ENCODE peak calls at places on chromosomes 3 and 15, in seven cellular contexts. P is lower lobe of right lung, J is psoas muscle, Z is hepatocyte, X is A549, I is mucosa of descending colon, O is choroid plexus epithelial cell. B is an unnamed sample.

GRCh38 chr15:39429898-39430357 is 151.0 kb upstream of the THBS1 start:
- DNase-seq in Z (peak), X (peak), O (peak), P (no peak), I (no peak), J (no peak), B (peak)

GRCh38 chr3:129975332-129976090 is 991 bp downstream of the TRH start:
- DNase-seq in O (no peak), X (no peak), P (peak), J (no peak), I (no peak), Z (peak), B (no peak)

GRCh38 chr15:74417230-74417629 is 16.5 kb downstream of the SEMA7A start:
- DNase-seq in X (no peak), I (no peak), O (no peak), P (no peak), Z (no peak), J (no peak), B (peak)

GRCh38 chr15:84685304-84685703 is 27.3 kb upstream of the NMB start:
- DNase-seq in J (peak), I (no peak), P (peak), Z (peak), X (peak), O (peak), B (peak)

GRCh38 chr3:190017575-190018288 is 103.0 kb downstream of the P3H2 start:
- DNase-seq in Z (peak), X (peak), I (peak), O (peak), P (no peak), J (no peak), B (peak)

GRCh38 chr15:79872358-79873017 is 24.3 kb downstream of the MTHFS start:
- DNase-seq in J (no peak), P (peak), Z (no peak), X (peak), I (no peak), O (peak), B (peak)

GRCh38 chr3:31531465-31531991 is 1.2 kb upstream of the STT3B start:
- DNase-seq in I (peak), Z (peak), J (no peak), P (no peak), O (no peak), X (no peak), B (peak)

GRCh38 chr3:5162102-5162501 is 25.4 kb upstream of the EDEM1 start:
- DNase-seq in X (no peak), Z (no peak), P (no peak), J (no peak), O (peak), I (no peak), B (peak)

GRCh38 chr15:98805434-98806274 is 157.3 kb downstream of the IGF1R start:
- DNase-seq in P (no peak), X (peak), Z (peak), O (peak), I (peak), J (no peak), B (no peak)

GRCh38 chr3:127613406-127613805 is 15.2 kb downstream of the MCM2 start:
- DNase-seq in O (no peak), P (peak), X (no peak), I (no peak), Z (no peak), J (no peak), B (peak)

GRCh38 chr3:49721165-49721860 is 1.8 kb upstream of the AMIGO3 start:
- DNase-seq in X (no peak), P (no peak), O (no peak), Z (no peak), I (no peak), J (no peak), B (no peak)

GRCh38 chr3:180093535-180093934 is 56.8 kb upstream of the PEX5L start:
- DNase-seq in Z (no peak), X (no peak), J (no peak), P (no peak), O (no peak), I (no peak), B (no peak)

GRCh38 chr3:113124256-113124830 is 87.0 kb upstream of the BOC start:
- DNase-seq in P (no peak), I (no peak), J (no peak), O (no peak), X (no peak), Z (no peak), B (no peak)

GRCh38 chr3:54131026-54131605 is 8.8 kb downstream of the CACNA2D3 start:
- DNase-seq in I (no peak), X (no peak), Z (no peak), J (no peak), P (no peak), O (no peak), B (no peak)

GRCh38 chr15:71153823-71154524 is 38.7 kb downstream of the THSD4 start:
- DNase-seq in P (no peak), X (no peak), O (peak), I (no peak), J (no peak), Z (no peak), B (peak)

GRCh38 chr15:63339836-63340235 is 41.8 kb downstream of the CA12 start:
- DNase-seq in O (no peak), P (no peak), Z (no peak), I (no peak), J (no peak), X (no peak), B (no peak)

GRCh38 chr3:97736928-97737327 is 27.6 kb upstream of the ARL6 start:
- DNase-seq in X (no peak), Z (no peak), P (no peak), J (no peak), I (no peak), O (no peak), B (no peak)

GRCh38 chr3:120561251-120562045 is 34.7 kb upstream of the NDUFB4 start:
- DNase-seq in I (peak), J (peak), X (peak), P (peak), O (peak), Z (peak), B (peak)

GRCh38 chr15:74964794-74965193 is 8.2 kb upstream of the RPP25 start:
- DNase-seq in J (no peak), X (no peak), I (no peak), O (peak), Z (no peak), P (no peak), B (peak)

GRCh38 chr3:11323827-11324226 is 51.6 kb downstream of the ATG7 start:
- DNase-seq in J (no peak), P (no peak), O (no peak), Z (no peak), X (no peak), I (no peak), B (peak)

GRCh38 chr3:73954506-73954905 is 329.8 kb upstream of the PDZRN3 start:
- DNase-seq in X (no peak), J (no peak), I (no peak), O (peak), Z (no peak), P (no peak), B (no peak)

GRCh38 chr3:48990636-48991421 is 788 bp downstream of the P4HTM start:
- DNase-seq in Z (peak), I (peak), X (peak), O (no peak), J (peak), P (no peak), B (no peak)

GRCh38 chr15:68210409-68210756 is 5.3 kb upstream of the CALML4 start:
- DNase-seq in I (no peak), O (no peak), J (no peak), P (no peak), X (no peak), Z (peak), B (no peak)

GRCh38 chr15:68209735-68210408 is 4.7 kb upstream of the CALML4 start:
- DNase-seq in X (no peak), P (no peak), I (no peak), O (no peak), J (no peak), Z (no peak), B (no peak)

GRCh38 chr15:68209272-68209671 is 4.1 kb upstream of the CALML4 start:
- DNase-seq in O (no peak), J (no peak), I (no peak), X (no peak), P (no peak), Z (no peak), B (no peak)

GRCh38 chr15:68211656-68212320 is 6.7 kb upstream of the CALML4 start:
- DNase-seq in O (no peak), I (no peak), J (no peak), Z (no peak), P (no peak), X (no peak), B (no peak)

GRCh38 chr15:68210821-68211655 is 5.9 kb upstream of the CALML4 start:
- DNase-seq in J (peak), Z (peak), X (peak), I (peak), O (peak), P (peak), B (peak)
- TF ChIP-seq CTCF in J (peak), Z (peak), X (peak), I (peak), O (peak), P (peak), B (peak)

GRCh38 chr3:126349071-126349470 is 8.1 kb downstream of the KLF15 start:
- DNase-seq in O (no peak), Z (no peak), J (peak), I (no peak), P (peak), X (no peak), B (no peak)

GRCh38 chr3:126351086-126351770 is 6.0 kb downstream of the KLF15 start:
- DNase-seq in Z (no peak), O (no peak), I (no peak), X (no peak), J (peak), P (peak), B (no peak)

GRCh38 chr3:126350502-126351085 is 6.6 kb downstream of the KLF15 start:
- DNase-seq in P (peak), X (no peak), J (peak), O (no peak), I (no peak), Z (no peak), B (no peak)

GRCh38 chr3:126348308-126348920 is 8.8 kb downstream of the KLF15 start:
- DNase-seq in J (peak), X (peak), O (peak), Z (no peak), I (no peak), P (peak), B (peak)

GRCh38 chr3:126349611-126350501 is 7.4 kb downstream of the KLF15 start:
- DNase-seq in X (no peak), Z (no peak), I (no peak), P (peak), O (no peak), J (peak), B (no peak)
- H3K4me3 ChIP-seq in X (no peak), Z (no peak), I (no peak), P (no peak), O (no peak), J (no peak), B (no peak)

GRCh38 chr15:70140543-70141375 is 43.0 kb upstream of the TLE3 start:
- DNase-seq in Z (peak), P (peak), J (peak), O (peak), X (peak), I (peak), B (no peak)

GRCh38 chr15:70142322-70143191 is 44.8 kb upstream of the TLE3 start:
- DNase-seq in X (peak), P (peak), Z (no peak), I (no peak), J (peak), O (peak), B (peak)

GRCh38 chr15:70142072-70142321 is 44.3 kb upstream of the TLE3 start:
- DNase-seq in J (no peak), Z (no peak), X (no peak), O (no peak), P (no peak), I (no peak), B (peak)

GRCh38 chr15:70140031-70140542 is 42.4 kb upstream of the TLE3 start:
- DNase-seq in O (no peak), I (no peak), P (no peak), X (no peak), J (no peak), Z (no peak), B (no peak)

DNA sequence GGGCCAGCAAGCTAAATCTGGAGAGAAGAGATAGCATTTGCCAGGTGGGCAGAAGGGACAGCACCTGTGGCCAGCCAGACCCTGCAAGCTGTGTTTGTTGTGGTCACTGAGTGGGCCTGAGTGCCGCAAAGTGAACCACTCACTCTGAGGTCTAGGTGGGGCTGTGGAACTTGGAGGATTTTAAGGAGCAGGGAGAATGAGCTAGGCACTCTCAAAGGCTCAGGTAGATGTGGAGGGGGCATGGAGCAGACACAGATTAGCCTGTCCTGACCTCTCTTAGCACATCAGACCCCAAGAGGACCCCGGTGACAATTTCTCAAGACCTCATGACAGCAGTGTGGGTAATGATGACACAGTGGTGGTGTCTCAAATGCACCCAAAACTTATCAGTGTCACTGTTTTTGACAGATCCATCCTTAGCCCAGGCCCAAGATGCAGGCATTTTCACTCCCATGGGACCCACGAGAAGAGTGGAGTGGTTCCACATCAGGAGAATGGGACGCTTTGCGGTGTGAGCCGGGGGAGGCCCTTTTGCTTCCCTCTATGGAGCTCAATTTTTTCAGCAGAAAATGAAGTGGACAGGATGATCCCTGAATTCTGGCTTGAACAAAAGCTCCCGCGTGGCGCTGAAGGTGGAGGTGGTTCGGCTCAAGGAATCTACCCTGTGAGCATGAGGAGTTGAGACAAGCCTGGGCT is 43.8 kb upstream of the TLE3 start:
- DNase-seq in O (no peak), J (peak), Z (no peak), X (no peak), P (no peak), I (no peak), B (no peak)
- TF ChIP-seq CTCF in O (peak), J (no peak), Z (no peak), X (no peak), P (no peak), I (no peak), B (no peak)

DNA sequence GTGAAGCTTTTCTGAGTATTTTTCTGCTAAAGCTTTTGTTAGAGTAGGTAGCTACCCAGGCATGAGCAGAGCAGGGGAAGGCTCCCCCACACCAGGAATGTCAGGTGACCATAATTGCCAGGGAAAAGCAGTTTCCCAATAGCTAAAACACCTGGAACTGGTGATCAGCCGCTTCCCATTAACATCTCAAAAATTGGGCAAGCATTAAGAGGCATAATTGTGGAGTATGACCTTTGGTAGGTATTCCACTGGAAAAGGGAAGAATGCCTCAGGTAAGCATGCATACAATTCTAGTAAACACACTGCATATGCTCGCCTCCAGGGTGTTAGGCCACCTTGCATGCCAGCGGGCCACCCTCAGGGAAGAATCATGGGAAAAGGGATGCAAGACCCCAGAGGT is 84.5 kb downstream of the CCR1 start:
- DNase-seq in O (no peak), Z (no peak), J (no peak), P (no peak), X (no peak), I (no peak), B (no peak)
- H3K4me3 ChIP-seq in O (no peak), Z (no peak), J (no peak), P (no peak), X (no peak), I (no peak), B (no peak)